ENCODE peak calls at places on chromosomes 3 and 15, in eight cellular contexts. One of them, this sample, is unnamed.

GRCh38 chr15:98647026-98647773 is 1.1 kb upstream of the IGF1R start:
- DNase-seq in progenitor cell of endocrine pancreas: peak
- DNase-seq in mammary epithelial cell: peak
- DNase-seq in neural progenitor cell: peak
- DNase-seq in foreskin fibroblast: peak
- DNase-seq in IMR-90: peak
- DNase-seq in nephron progenitor cell: peak
- DNase-seq in heart right ventricle: peak
- DNase-seq in this sample: peak

GRCh38 chr3:160027541-160028195 is 39.0 kb downstream of the IL12A start:
- DNase-seq in progenitor cell of endocrine pancreas: no peak
- DNase-seq in mammary epithelial cell: peak
- DNase-seq in neural progenitor cell: no peak
- DNase-seq in foreskin fibroblast: peak
- DNase-seq in IMR-90: peak
- DNase-seq in nephron progenitor cell: no peak
- DNase-seq in heart right ventricle: no peak
- DNase-seq in this sample: no peak

GRCh38 chr15:81418891-81419290 is 44.9 kb upstream of the TMC3 start:
- DNase-seq in progenitor cell of endocrine pancreas: no peak
- DNase-seq in mammary epithelial cell: no peak
- DNase-seq in neural progenitor cell: no peak
- DNase-seq in foreskin fibroblast: no peak
- DNase-seq in IMR-90: peak
- DNase-seq in nephron progenitor cell: no peak
- DNase-seq in heart right ventricle: no peak
- DNase-seq in this sample: no peak

GRCh38 chr15:98855815-98856539 is 151.6 kb downstream of the PGPEP1L start:
- DNase-seq in progenitor cell of endocrine pancreas: no peak
- DNase-seq in mammary epithelial cell: no peak
- DNase-seq in neural progenitor cell: peak
- DNase-seq in foreskin fibroblast: no peak
- DNase-seq in IMR-90: no peak
- DNase-seq in nephron progenitor cell: no peak
- DNase-seq in heart right ventricle: no peak
- DNase-seq in this sample: no peak

GRCh38 chr3:194333981-194334320 is 17.2 kb downstream of the CPN2 start:
- DNase-seq in progenitor cell of endocrine pancreas: no peak
- DNase-seq in mammary epithelial cell: no peak
- DNase-seq in neural progenitor cell: no peak
- DNase-seq in foreskin fibroblast: no peak
- DNase-seq in IMR-90: no peak
- DNase-seq in nephron progenitor cell: no peak
- DNase-seq in heart right ventricle: no peak
- DNase-seq in this sample: no peak

GRCh38 chr15:36529296-36530011 is 50.0 kb upstream of the CDIN1 start:
- DNase-seq in progenitor cell of endocrine pancreas: no peak
- DNase-seq in mammary epithelial cell: no peak
- DNase-seq in neural progenitor cell: no peak
- DNase-seq in foreskin fibroblast: no peak
- DNase-seq in IMR-90: no peak
- DNase-seq in nephron progenitor cell: no peak
- DNase-seq in heart right ventricle: no peak
- DNase-seq in this sample: no peak

GRCh38 chr3:144295619-144296018 is 324.0 kb downstream of the DIPK2A start:
- DNase-seq in progenitor cell of endocrine pancreas: no peak
- DNase-seq in mammary epithelial cell: no peak
- DNase-seq in neural progenitor cell: peak
- DNase-seq in foreskin fibroblast: no peak
- DNase-seq in IMR-90: no peak
- DNase-seq in nephron progenitor cell: no peak
- DNase-seq in heart right ventricle: no peak
- DNase-seq in this sample: no peak

GRCh38 chr3:59502806-59503205 is 453.0 kb upstream of the CFAP20DC start:
- DNase-seq in progenitor cell of endocrine pancreas: no peak
- DNase-seq in mammary epithelial cell: peak
- DNase-seq in neural progenitor cell: no peak
- DNase-seq in foreskin fibroblast: peak
- DNase-seq in IMR-90: peak
- DNase-seq in nephron progenitor cell: no peak
- DNase-seq in heart right ventricle: no peak
- DNase-seq in this sample: no peak

GRCh38 chr15:82263350-82263749 is 732 bp downstream of the SAXO2 start:
- DNase-seq in progenitor cell of endocrine pancreas: no peak
- DNase-seq in mammary epithelial cell: no peak
- DNase-seq in neural progenitor cell: peak
- DNase-seq in foreskin fibroblast: no peak
- DNase-seq in IMR-90: no peak
- DNase-seq in nephron progenitor cell: no peak
- DNase-seq in heart right ventricle: no peak
- DNase-seq in this sample: no peak

GRCh38 chr3:157130138-157130880 is 29.6 kb downstream of the CCNL1 start:
- DNase-seq in progenitor cell of endocrine pancreas: peak
- DNase-seq in mammary epithelial cell: peak
- DNase-seq in neural progenitor cell: peak
- DNase-seq in foreskin fibroblast: peak
- DNase-seq in IMR-90: peak
- DNase-seq in nephron progenitor cell: peak
- DNase-seq in heart right ventricle: peak
- DNase-seq in this sample: peak

GRCh38 chr3:101230618-101231017 is 89.8 kb downstream of the IMPG2 start:
- DNase-seq in progenitor cell of endocrine pancreas: no peak
- DNase-seq in mammary epithelial cell: no peak
- DNase-seq in neural progenitor cell: no peak
- DNase-seq in foreskin fibroblast: no peak
- DNase-seq in IMR-90: no peak
- DNase-seq in nephron progenitor cell: no peak
- DNase-seq in heart right ventricle: no peak
- DNase-seq in this sample: no peak

GRCh38 chr3:10695595-10696285 is 120.3 kb upstream of the SLC6A11 start:
- DNase-seq in progenitor cell of endocrine pancreas: no peak
- DNase-seq in mammary epithelial cell: no peak
- DNase-seq in neural progenitor cell: no peak
- DNase-seq in foreskin fibroblast: no peak
- DNase-seq in IMR-90: no peak
- DNase-seq in nephron progenitor cell: no peak
- DNase-seq in heart right ventricle: no peak
- DNase-seq in this sample: no peak

GRCh38 chr3:152258448-152259302 is 10.1 kb upstream of the MBNL1 start:
- DNase-seq in progenitor cell of endocrine pancreas: no peak
- DNase-seq in mammary epithelial cell: peak
- DNase-seq in neural progenitor cell: no peak
- DNase-seq in foreskin fibroblast: peak
- DNase-seq in IMR-90: peak
- DNase-seq in nephron progenitor cell: no peak
- DNase-seq in heart right ventricle: peak
- DNase-seq in this sample: peak

GRCh38 chr3:38950000-38950399 is 101.7 kb downstream of the SCN11A start:
- DNase-seq in progenitor cell of endocrine pancreas: no peak
- DNase-seq in mammary epithelial cell: no peak
- DNase-seq in neural progenitor cell: no peak
- DNase-seq in foreskin fibroblast: no peak
- DNase-seq in IMR-90: no peak
- DNase-seq in nephron progenitor cell: no peak
- DNase-seq in heart right ventricle: no peak
- DNase-seq in this sample: no peak

GRCh38 chr15:60283936-60284335 is 113.8 kb downstream of the ANXA2 start:
- DNase-seq in progenitor cell of endocrine pancreas: no peak
- DNase-seq in mammary epithelial cell: peak
- DNase-seq in neural progenitor cell: no peak
- DNase-seq in foreskin fibroblast: no peak
- DNase-seq in IMR-90: no peak
- DNase-seq in nephron progenitor cell: no peak
- DNase-seq in heart right ventricle: no peak
- DNase-seq in this sample: no peak

GRCh38 chr15:47184405-47185221 is 532.7 kb upstream of the SEMA6D start:
- DNase-seq in progenitor cell of endocrine pancreas: peak
- DNase-seq in mammary epithelial cell: no peak
- DNase-seq in neural progenitor cell: peak
- DNase-seq in foreskin fibroblast: peak
- DNase-seq in IMR-90: peak
- DNase-seq in nephron progenitor cell: peak
- DNase-seq in heart right ventricle: no peak
- DNase-seq in this sample: no peak

GRCh38 chr15:49473031-49473430 is 50.0 kb downstream of the FGF7 start:
- DNase-seq in progenitor cell of endocrine pancreas: no peak
- DNase-seq in mammary epithelial cell: no peak
- DNase-seq in neural progenitor cell: no peak
- DNase-seq in foreskin fibroblast: no peak
- DNase-seq in IMR-90: peak
- DNase-seq in nephron progenitor cell: no peak
- DNase-seq in heart right ventricle: no peak
- DNase-seq in this sample: no peak

GRCh38 chr15:44195151-44195740 is at the start of gene FRMD5:
- DNase-seq in progenitor cell of endocrine pancreas: peak
- DNase-seq in mammary epithelial cell: peak
- DNase-seq in neural progenitor cell: peak
- DNase-seq in foreskin fibroblast: peak
- DNase-seq in IMR-90: peak
- DNase-seq in nephron progenitor cell: peak
- DNase-seq in heart right ventricle: peak
- DNase-seq in this sample: peak
- TF ChIP-seq CTCF in progenitor cell of endocrine pancreas: peak
- TF ChIP-seq CTCF in mammary epithelial cell: peak
- TF ChIP-seq CTCF in neural progenitor cell: peak
- TF ChIP-seq CTCF in foreskin fibroblast: peak
- TF ChIP-seq CTCF in IMR-90: peak
- TF ChIP-seq CTCF in nephron progenitor cell: peak
- TF ChIP-seq CTCF in heart right ventricle: peak
- TF ChIP-seq CTCF in this sample: no peak

GRCh38 chr3:138946554-138947302 is at the start of the genes FOXL2 and FOXL2NB:
- DNase-seq in progenitor cell of endocrine pancreas: peak
- DNase-seq in mammary epithelial cell: peak
- DNase-seq in neural progenitor cell: peak
- DNase-seq in foreskin fibroblast: peak
- DNase-seq in IMR-90: peak
- DNase-seq in nephron progenitor cell: peak
- DNase-seq in heart right ventricle: no peak
- DNase-seq in this sample: no peak

GRCh38 chr3:138947303-138948121 is 495 bp downstream of the FOXL2NB start:
- DNase-seq in progenitor cell of endocrine pancreas: no peak
- DNase-seq in mammary epithelial cell: no peak
- DNase-seq in neural progenitor cell: peak
- DNase-seq in foreskin fibroblast: no peak
- DNase-seq in IMR-90: no peak
- DNase-seq in nephron progenitor cell: no peak
- DNase-seq in heart right ventricle: no peak
- DNase-seq in this sample: no peak

GRCh38 chr3:138944136-138944658 is 2.7 kb downstream of the FOXL2 start:
- DNase-seq in progenitor cell of endocrine pancreas: no peak
- DNase-seq in mammary epithelial cell: no peak
- DNase-seq in neural progenitor cell: peak
- DNase-seq in foreskin fibroblast: no peak
- DNase-seq in IMR-90: no peak
- DNase-seq in nephron progenitor cell: peak
- DNase-seq in heart right ventricle: no peak
- DNase-seq in this sample: peak

GRCh38 chr3:138944842-138945645 is 1.9 kb downstream of the FOXL2 start:
- DNase-seq in progenitor cell of endocrine pancreas: peak
- DNase-seq in mammary epithelial cell: no peak
- DNase-seq in neural progenitor cell: peak
- DNase-seq in foreskin fibroblast: peak
- DNase-seq in IMR-90: no peak
- DNase-seq in nephron progenitor cell: peak
- DNase-seq in heart right ventricle: no peak
- DNase-seq in this sample: no peak

DNA sequence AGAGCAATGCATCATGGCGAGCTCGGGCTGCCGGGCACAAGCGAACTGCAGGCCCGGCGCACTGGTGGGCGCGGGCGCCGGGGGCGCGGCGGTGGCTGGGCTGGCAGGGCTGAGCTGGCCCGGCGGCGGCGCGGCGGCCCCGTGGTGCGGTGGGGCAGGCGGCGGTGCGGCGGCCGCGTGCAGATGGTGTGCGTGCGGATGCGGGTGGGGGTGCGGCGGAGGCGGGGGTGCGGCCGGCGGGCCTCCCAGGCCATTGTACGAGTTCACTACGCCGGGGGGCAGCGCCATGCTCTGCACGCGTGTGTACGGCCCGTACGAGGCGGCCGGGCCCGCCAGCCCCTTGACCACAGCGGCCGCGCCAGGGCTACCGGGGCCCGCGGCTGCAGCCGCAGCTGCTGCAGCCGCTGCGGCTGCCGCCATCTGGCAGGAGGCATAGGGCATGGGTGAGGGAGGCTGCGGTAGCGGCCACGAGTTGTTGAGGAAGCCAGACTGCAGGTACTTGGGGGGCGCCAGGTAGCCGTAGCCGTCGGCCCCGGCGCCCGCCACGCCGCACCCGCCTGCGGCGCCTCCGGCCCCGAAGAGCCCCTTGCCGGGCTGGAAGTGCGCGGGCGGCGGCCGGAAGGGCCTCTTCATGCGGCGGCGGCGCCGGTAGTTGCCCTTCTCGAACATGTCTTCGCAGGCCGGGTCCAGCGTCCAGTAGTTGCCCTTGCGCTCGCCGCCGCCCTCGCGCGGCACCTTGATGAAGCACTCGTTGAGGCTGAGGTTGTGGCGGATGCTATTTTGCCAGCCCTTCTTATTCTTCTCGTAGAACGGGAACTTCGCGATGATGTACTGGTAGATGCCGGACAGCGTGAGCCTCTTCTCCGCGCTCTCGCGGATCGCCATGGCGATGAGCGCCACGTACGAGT is 1.0 kb downstream of the FOXL2 start:
- DNase-seq in progenitor cell of endocrine pancreas: no peak
- DNase-seq in mammary epithelial cell: peak
- DNase-seq in neural progenitor cell: peak
- DNase-seq in foreskin fibroblast: peak
- DNase-seq in IMR-90: peak
- DNase-seq in nephron progenitor cell: peak
- DNase-seq in heart right ventricle: no peak
- DNase-seq in this sample: no peak
- TF ChIP-seq CTCF in progenitor cell of endocrine pancreas: peak
- TF ChIP-seq CTCF in mammary epithelial cell: peak
- TF ChIP-seq CTCF in neural progenitor cell: peak
- TF ChIP-seq CTCF in foreskin fibroblast: peak
- TF ChIP-seq CTCF in IMR-90: peak
- TF ChIP-seq CTCF in nephron progenitor cell: peak
- TF ChIP-seq CTCF in heart right ventricle: peak
- TF ChIP-seq CTCF in this sample: no peak

GRCh38 chr3:44661189-44661588 is 12.7 kb downstream of the ZNF35 start:
- DNase-seq in progenitor cell of endocrine pancreas: no peak
- DNase-seq in mammary epithelial cell: no peak
- DNase-seq in neural progenitor cell: no peak
- DNase-seq in foreskin fibroblast: no peak
- DNase-seq in IMR-90: no peak
- DNase-seq in nephron progenitor cell: no peak
- DNase-seq in heart right ventricle: no peak
- DNase-seq in this sample: no peak
- TF ChIP-seq CTCF in progenitor cell of endocrine pancreas: peak
- TF ChIP-seq CTCF in mammary epithelial cell: no peak
- TF ChIP-seq CTCF in neural progenitor cell: peak
- TF ChIP-seq CTCF in foreskin fibroblast: peak
- TF ChIP-seq CTCF in IMR-90: no peak
- TF ChIP-seq CTCF in nephron progenitor cell: no peak
- TF ChIP-seq CTCF in heart right ventricle: no peak
- TF ChIP-seq CTCF in this sample: no peak

DNA sequence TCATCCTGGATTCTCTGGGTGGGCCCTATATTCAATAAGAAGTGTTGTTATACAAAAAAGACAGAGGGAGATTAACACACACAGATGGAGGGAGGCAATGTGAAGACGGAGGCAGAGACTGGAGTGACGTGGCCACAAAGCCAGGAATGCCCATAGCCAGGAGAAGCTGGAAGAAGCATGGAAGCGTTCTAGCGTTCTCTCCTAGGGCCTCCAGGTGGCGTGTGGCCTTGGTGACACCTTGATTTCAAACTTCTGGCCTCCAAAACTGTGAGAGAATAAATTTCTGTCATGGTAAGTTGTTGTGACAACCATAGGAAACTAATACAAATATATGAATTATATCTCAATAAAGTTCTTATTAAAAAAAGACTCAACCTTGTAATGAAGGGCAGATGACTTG is 21.3 kb downstream of the THBS1 start:
- DNase-seq in progenitor cell of endocrine pancreas: no peak
- DNase-seq in mammary epithelial cell: no peak
- DNase-seq in neural progenitor cell: peak
- DNase-seq in foreskin fibroblast: no peak
- DNase-seq in IMR-90: no peak
- DNase-seq in nephron progenitor cell: no peak
- DNase-seq in heart right ventricle: no peak
- DNase-seq in this sample: no peak
- TF ChIP-seq CTCF in progenitor cell of endocrine pancreas: peak
- TF ChIP-seq CTCF in mammary epithelial cell: peak
- TF ChIP-seq CTCF in neural progenitor cell: peak
- TF ChIP-seq CTCF in foreskin fibroblast: peak
- TF ChIP-seq CTCF in IMR-90: peak
- TF ChIP-seq CTCF in nephron progenitor cell: no peak
- TF ChIP-seq CTCF in heart right ventricle: no peak
- TF ChIP-seq CTCF in this sample: no peak

This sample was measured in lower leg skin.